ENCODE peak calls at places on chromosomes 13 and 19, in seven cellular contexts. One of them, this sample, is unnamed.

GRCh38 chr13:82224806-82225205 is 1657.5 kb downstream of the SLITRK1 start:
- DNase-seq in HepG2: no peak
- DNase-seq in stimulated activated CD8-positive, alpha-beta memory T cell treated with anti-CD3 and anti-CD28 coated beads, Interleukin-15, amount 100 ng/mL, for 4 hours: no peak
- DNase-seq in tibial nerve: no peak
- DNase-seq in heart right ventricle: no peak
- DNase-seq in activated T-cell treated with anti-CD3 and anti-CD28 coated beads for 1 hour: no peak
- DNase-seq in fibroblast of the aortic adventitia: no peak
- DNase-seq in this sample: no peak

GRCh38 chr19:50449236-50449899 is 16.7 kb downstream of the MYBPC2 start:
- DNase-seq in activated T-cell treated with anti-CD3 and anti-CD28 coated beads for 1 hour: no peak
- DNase-seq in HepG2: no peak
- DNase-seq in fibroblast of the aortic adventitia: no peak
- DNase-seq in tibial nerve: no peak
- DNase-seq in stimulated activated CD8-positive, alpha-beta memory T cell treated with anti-CD3 and anti-CD28 coated beads, Interleukin-15, amount 100 ng/mL, for 4 hours: no peak
- DNase-seq in heart right ventricle: no peak
- DNase-seq in this sample: no peak

GRCh38 chr13:109998808-109999528 is 212.6 kb upstream of the IRS2 start:
- DNase-seq in heart right ventricle: no peak
- DNase-seq in tibial nerve: no peak
- DNase-seq in activated T-cell treated with anti-CD3 and anti-CD28 coated beads for 1 hour: no peak
- DNase-seq in stimulated activated CD8-positive, alpha-beta memory T cell treated with anti-CD3 and anti-CD28 coated beads, Interleukin-15, amount 100 ng/mL, for 4 hours: no peak
- DNase-seq in HepG2: no peak
- DNase-seq in fibroblast of the aortic adventitia: peak
- DNase-seq in this sample: no peak

GRCh38 chr13:109767023-109767422 is 19.4 kb downstream of the IRS2 start:
- DNase-seq in tibial nerve: no peak
- DNase-seq in stimulated activated CD8-positive, alpha-beta memory T cell treated with anti-CD3 and anti-CD28 coated beads, Interleukin-15, amount 100 ng/mL, for 4 hours: no peak
- DNase-seq in activated T-cell treated with anti-CD3 and anti-CD28 coated beads for 1 hour: no peak
- DNase-seq in HepG2: no peak
- DNase-seq in heart right ventricle: no peak
- DNase-seq in fibroblast of the aortic adventitia: no peak
- DNase-seq in this sample: no peak

GRCh38 chr19:49408816-49409440 is 14.3 kb downstream of the PTH2 start:
- DNase-seq in stimulated activated CD8-positive, alpha-beta memory T cell treated with anti-CD3 and anti-CD28 coated beads, Interleukin-15, amount 100 ng/mL, for 4 hours: no peak
- DNase-seq in HepG2: no peak
- DNase-seq in heart right ventricle: no peak
- DNase-seq in activated T-cell treated with anti-CD3 and anti-CD28 coated beads for 1 hour: no peak
- DNase-seq in tibial nerve: no peak
- DNase-seq in fibroblast of the aortic adventitia: no peak
- DNase-seq in this sample: no peak

GRCh38 chr19:15283141-15283885 is 49.0 kb downstream of the BRD4 start:
- DNase-seq in tibial nerve: no peak
- DNase-seq in heart right ventricle: no peak
- DNase-seq in activated T-cell treated with anti-CD3 and anti-CD28 coated beads for 1 hour: no peak
- DNase-seq in stimulated activated CD8-positive, alpha-beta memory T cell treated with anti-CD3 and anti-CD28 coated beads, Interleukin-15, amount 100 ng/mL, for 4 hours: no peak
- DNase-seq in HepG2: no peak
- DNase-seq in fibroblast of the aortic adventitia: peak
- DNase-seq in this sample: no peak

GRCh38 chr19:15562861-15563260 is 52.2 kb upstream of the CYP4F8 start:
- DNase-seq in activated T-cell treated with anti-CD3 and anti-CD28 coated beads for 1 hour: no peak
- DNase-seq in fibroblast of the aortic adventitia: peak
- DNase-seq in HepG2: peak
- DNase-seq in tibial nerve: no peak
- DNase-seq in heart right ventricle: no peak
- DNase-seq in stimulated activated CD8-positive, alpha-beta memory T cell treated with anti-CD3 and anti-CD28 coated beads, Interleukin-15, amount 100 ng/mL, for 4 hours: no peak
- DNase-seq in this sample: no peak

GRCh38 chr19:7744871-7745270 is 2.5 kb downstream of the CD209 start:
- DNase-seq in stimulated activated CD8-positive, alpha-beta memory T cell treated with anti-CD3 and anti-CD28 coated beads, Interleukin-15, amount 100 ng/mL, for 4 hours: no peak
- DNase-seq in HepG2: no peak
- DNase-seq in fibroblast of the aortic adventitia: no peak
- DNase-seq in tibial nerve: no peak
- DNase-seq in heart right ventricle: no peak
- DNase-seq in activated T-cell treated with anti-CD3 and anti-CD28 coated beads for 1 hour: no peak
- DNase-seq in this sample: no peak

GRCh38 chr19:3061214-3062161 is 807 bp downstream of the TLE5 start:
- DNase-seq in stimulated activated CD8-positive, alpha-beta memory T cell treated with anti-CD3 and anti-CD28 coated beads, Interleukin-15, amount 100 ng/mL, for 4 hours: peak
- DNase-seq in activated T-cell treated with anti-CD3 and anti-CD28 coated beads for 1 hour: peak
- DNase-seq in HepG2: no peak
- DNase-seq in fibroblast of the aortic adventitia: no peak
- DNase-seq in heart right ventricle: peak
- DNase-seq in tibial nerve: no peak
- DNase-seq in this sample: no peak

GRCh38 chr13:70473912-70474311 is 365.7 kb upstream of the KLHL1 start:
- DNase-seq in stimulated activated CD8-positive, alpha-beta memory T cell treated with anti-CD3 and anti-CD28 coated beads, Interleukin-15, amount 100 ng/mL, for 4 hours: no peak
- DNase-seq in tibial nerve: no peak
- DNase-seq in fibroblast of the aortic adventitia: no peak
- DNase-seq in activated T-cell treated with anti-CD3 and anti-CD28 coated beads for 1 hour: no peak
- DNase-seq in heart right ventricle: no peak
- DNase-seq in HepG2: no peak
- DNase-seq in this sample: no peak

This sample was measured in omental fat pad.